ENCODE peak calls at places on chromosomes 6 and 20, in six cellular contexts. H, L, R, E, W and N are unnamed samples.

GRCh38 chr20:40512567-40512966 is 176.5 kb downstream of the MAFB start:
- DNase-seq in L (no peak), E (no peak), H (no peak), W (no peak), R (no peak), N (no peak)

GRCh38 chr6:149907317-149907716 is 9.4 kb upstream of the RAET1E start:
- DNase-seq in W (no peak), H (no peak), L (no peak), E (no peak), R (no peak), N (no peak)

GRCh38 chr20:62562831-62563230 is 79.5 kb upstream of the SLCO4A1 start:
- DNase-seq in L (no peak), W (no peak), R (no peak), E (no peak), H (no peak), N (no peak)

GRCh38 chr20:48846516-48847492 is 19.0 kb upstream of the PREX1 start:
- DNase-seq in W (peak; percentile 82), E (no peak), L (no peak), H (no peak), R (peak; percentile 91), N (no peak)

GRCh38 chr6:147699637-147700036 is 191.1 kb downstream of the SAMD5 start:
- DNase-seq in H (no peak), E (no peak), R (no peak), L (no peak), W (no peak), N (no peak)

GRCh38 chr6:4224082-4224978 is 89.0 kb upstream of the ECI2 start:
- DNase-seq in W (no peak), L (no peak), E (no peak), H (no peak), R (peak; percentile 7), N (no peak)

GRCh38 chr6:132382630-132383175 is 18.6 kb downstream of the MOXD1 start:
- DNase-seq in R (no peak), L (no peak), W (no peak), H (no peak), E (no peak), N (no peak)

GRCh38 chr6:156850356-156850755 is 73.2 kb downstream of the ARID1B start:
- DNase-seq in L (no peak), W (no peak), E (no peak), H (no peak), R (no peak), N (no peak)

GRCh38 chr6:106046116-106046853 is 39.9 kb upstream of the PRDM1 start:
- DNase-seq in W (no peak), E (no peak), H (no peak), L (no peak), R (peak; percentile 80), N (no peak)

GRCh38 chr20:10370091-10370887 is 63.7 kb downstream of the MKKS start:
- DNase-seq in H (no peak), W (no peak), E (no peak), L (no peak), R (no peak), N (no peak)

DNA sequence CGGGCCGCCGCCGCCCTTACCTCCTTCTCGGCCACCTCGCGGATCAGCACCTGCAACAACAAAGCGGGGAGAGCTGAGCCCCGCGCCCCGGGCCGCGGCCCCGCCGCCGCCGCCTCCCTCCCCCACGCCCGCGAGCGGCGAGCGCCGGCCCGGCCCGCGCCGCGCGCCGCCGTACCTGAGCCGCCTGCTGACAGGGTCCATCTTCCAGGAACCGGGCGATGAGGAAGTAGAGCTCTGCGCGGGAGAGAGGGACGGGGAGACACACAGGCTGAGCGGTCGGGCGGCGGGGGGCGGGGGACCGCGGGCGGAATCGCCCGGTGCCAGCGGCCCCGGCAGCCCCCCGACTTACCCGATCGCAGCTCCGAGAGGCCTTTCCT is 386 bp downstream of the PHIP start:
- DNase-seq in W (no peak), R (no peak), H (no peak), E (no peak), L (no peak), N (no peak)
- H3K4me1 ChIP-seq in W (peaks cover 42% of the 10 kb centered on the region), R (no peaks in the 10 kb centered on the region), H (peaks cover 29% of the 10 kb centered on the region), E (peaks cover 10% of the 10 kb centered on the region), L (no peaks in the 10 kb centered on the region), N (peaks cover 15% of the 10 kb centered on the region)

GRCh38 chr6:85614780-85615179 is 21.1 kb upstream of the SNX14 start:
- DNase-seq in L (no peak), H (no peak), W (no peak), R (no peak), E (no peak), N (no peak)

GRCh38 chr6:85620308-85620707 is 22.4 kb downstream of the SYNCRIP start:
- DNase-seq in R (no peak), W (no peak), H (no peak), E (no peak), L (no peak), N (no peak)
- H3K36me3 ChIP-seq in R (peaks cover 5% of the 10 kb centered on the region), W (peaks cover 91% of the 10 kb centered on the region), H (peaks cover 77% of the 10 kb centered on the region), E (no peaks in the 10 kb centered on the region), L (no peaks in the 10 kb centered on the region), N (no peaks in the 10 kb centered on the region)

GRCh38 chr20:44388466-44389023 is 33.0 kb downstream of the HNF4A start:
- DNase-seq in W (peak; percentile 98), R (peak; percentile 94), H (peak; percentile 62), E (peak; percentile 23), L (peak; percentile 56), N (peak; percentile 90)

GRCh38 chr20:44390280-44390679 is 34.8 kb downstream of the HNF4A start:
- DNase-seq in R (no peak), H (no peak), W (no peak), L (no peak), E (no peak), N (no peak)

GRCh38 chr20:44389871-44390270 is 34.4 kb downstream of the HNF4A start:
- DNase-seq in R (no peak), E (no peak), L (no peak), H (no peak), W (no peak), N (no peak)

GRCh38 chr20:44382641-44383040 is 27.1 kb downstream of the HNF4A start:
- DNase-seq in L (no peak), W (no peak), H (no peak), E (no peak), R (no peak), N (no peak)

DNA sequence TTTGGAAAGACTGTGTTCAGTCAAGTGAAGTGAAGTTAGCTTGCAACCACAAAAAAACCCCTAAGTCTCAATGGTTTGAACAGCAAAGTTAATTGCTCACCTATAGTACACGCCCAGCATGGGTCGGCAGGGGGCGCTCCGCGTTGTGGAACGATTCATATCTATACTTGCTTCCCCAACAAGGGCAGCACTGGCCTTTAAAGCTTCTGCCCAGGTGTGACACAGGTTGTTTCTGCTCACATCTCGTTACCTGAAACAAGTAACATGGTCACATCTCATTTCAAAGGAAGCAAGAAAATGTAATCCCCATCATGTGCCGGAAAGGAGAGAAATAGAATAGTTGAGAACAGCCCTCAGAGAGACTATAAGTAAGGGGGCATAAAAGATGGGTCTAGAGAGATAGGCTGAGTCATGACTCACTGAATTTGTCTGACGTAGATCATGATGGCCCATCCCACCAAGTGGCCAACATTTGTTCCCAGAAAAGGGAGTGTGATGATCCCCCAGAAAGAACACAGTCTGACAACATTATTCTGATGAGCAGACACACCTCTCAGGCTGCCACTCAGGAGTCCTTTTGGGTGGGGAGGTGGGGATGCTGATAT is 29.0 kb downstream of the HNF4A start:
- DNase-seq in W (peak; percentile 89), H (peak; percentile 39), R (peak; percentile 73), L (peak; percentile 77), E (peak; percentile 72), N (peak; percentile 86)
- H3K4me3 ChIP-seq in W (no peak overlapping the region), H (no peak overlapping the region), R (no peak overlapping the region), L (no peak overlapping the region), E (no peak overlapping the region), N (no peak overlapping the region)

DNA sequence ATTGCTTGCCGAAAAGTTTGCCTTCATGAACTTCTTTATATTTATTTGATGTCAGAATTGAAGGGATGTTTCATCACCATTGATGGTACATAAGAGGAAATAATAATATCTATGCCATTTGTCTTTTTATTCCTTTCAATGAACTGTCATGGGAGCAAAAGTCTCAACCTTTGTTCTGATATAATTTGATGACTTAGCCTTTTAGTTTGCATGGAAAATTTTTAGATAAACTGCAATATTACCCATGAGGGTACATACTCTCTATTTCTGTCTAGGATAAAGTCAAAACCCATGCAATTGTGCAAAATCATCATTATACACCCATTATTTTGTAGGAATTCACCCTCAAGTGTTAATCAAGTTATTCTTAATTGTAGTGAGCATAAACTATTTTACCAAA is 15.9 kb downstream of the TBXT start:
- DNase-seq in H (no peak), L (no peak), R (no peak), E (no peak), W (no peak), N (no peak)
- H3K4me1 ChIP-seq in H (no peaks in the 10 kb centered on the region), L (no peaks in the 10 kb centered on the region), R (no peaks in the 10 kb centered on the region), E (no peaks in the 10 kb centered on the region), W (no peaks in the 10 kb centered on the region), N (no peaks in the 10 kb centered on the region)

DNA sequence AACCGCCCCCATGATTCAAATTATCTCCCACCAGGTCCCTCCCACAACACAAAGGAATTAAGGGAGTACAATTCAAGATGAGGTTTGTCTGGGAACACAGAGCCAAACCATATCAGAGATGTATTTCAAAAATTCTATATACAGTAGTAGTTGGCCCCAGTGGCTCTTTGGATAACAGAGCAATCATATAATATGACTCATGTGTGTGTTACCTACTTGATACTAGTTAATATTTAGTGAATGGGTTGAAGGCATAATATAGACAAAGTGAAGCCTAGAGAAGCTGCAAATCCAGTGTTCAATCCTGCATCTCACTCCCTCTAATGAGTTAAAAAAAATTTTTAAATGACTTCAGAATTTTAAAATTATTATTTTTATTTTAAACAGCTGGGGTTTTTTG is 43.2 kb downstream of the KAT14 start:
- DNase-seq in H (no peak), E (no peak), L (no peak), R (no peak), W (no peak), N (no peak)
- H3K36me3 ChIP-seq in H (no peaks in the 10 kb centered on the region), E (no peaks in the 10 kb centered on the region), L (no peaks in the 10 kb centered on the region), R (peaks cover 4% of the 10 kb centered on the region), W (peaks cover 43% of the 10 kb centered on the region), N (no peaks in the 10 kb centered on the region)

DNA sequence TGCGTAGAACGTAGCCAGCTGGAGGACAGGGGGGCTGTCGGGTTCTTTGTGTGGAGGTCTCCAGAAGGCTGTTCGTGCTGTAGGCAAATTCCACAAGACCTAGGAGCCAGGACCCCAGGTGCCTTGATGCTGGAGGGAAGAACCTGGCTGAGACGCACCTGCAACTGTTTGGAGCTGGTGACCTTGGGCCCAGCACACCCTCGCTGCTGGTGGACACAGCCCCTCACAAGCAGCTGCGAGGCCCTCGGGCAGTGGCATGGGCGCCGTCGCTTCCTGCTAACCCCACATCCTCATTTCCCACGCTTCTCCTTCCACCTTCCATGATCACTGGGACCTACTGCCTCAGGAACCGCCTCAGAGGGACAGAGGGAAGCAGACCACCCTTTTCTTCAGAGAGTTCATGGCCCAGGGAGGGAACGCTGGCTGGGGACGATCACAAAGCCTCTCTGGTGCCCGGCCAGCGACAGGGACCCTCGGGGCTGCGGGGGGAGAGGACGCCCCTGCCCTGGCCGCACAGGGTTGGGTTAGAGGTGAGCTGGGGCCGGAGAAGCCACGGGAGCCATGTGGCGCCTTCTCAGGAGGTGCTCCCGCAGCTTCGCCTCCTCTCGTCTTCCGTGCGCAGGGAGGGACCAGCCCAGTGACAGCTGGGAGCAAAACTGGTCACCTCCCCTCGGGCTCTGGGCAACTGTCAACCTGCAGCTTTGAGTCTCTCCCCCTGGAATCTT is 18.4 kb downstream of the DLL1 start:
- DNase-seq in W (no peak), H (no peak), E (no peak), L (no peak), R (no peak), N (no peak)
- H3K4me3 ChIP-seq in W (no peak overlapping the region), H (no peak overlapping the region), E (no peak overlapping the region), L (no peak overlapping the region), R (no peak overlapping the region), N (peak overlapping the region; percentile 25)